ENCODE peak calls at places on chromosomes 16 and 17, in four cellular contexts. N is ovary, F is heart left ventricle, O is uterus. R is an unnamed sample. For H3K36me3, the result is how much of the 10 kb centered on the place peaks cover.

GRCh38 chr16:56244612-56245011 is 53.3 kb downstream of the GNAO1 start:
- DNase-seq in N (no peak), F (no peak), O (no peak), R (no peak)

GRCh38 chr16:67299269-67299668 is 19.9 kb downstream of the PLEKHG4 start:
- DNase-seq in N (no peak), O (no peak), F (no peak), R (no peak)

GRCh38 chr16:78505544-78506371 is 406.3 kb downstream of the WWOX start:
- DNase-seq in N (peak), O (peak), F (peak), R (peak)

GRCh38 chr16:55832788-55833583 is at the start of gene CES1:
- DNase-seq in O (no peak), F (peak), N (peak), R (peak)

GRCh38 chr16:82641336-82641984 is 14.7 kb downstream of the CDH13 start:
- DNase-seq in F (no peak), N (no peak), O (no peak), R (no peak)

GRCh38 chr16:68379472-68380347 is 68.6 kb downstream of the SMPD3 start:
- DNase-seq in O (no peak), F (no peak), N (no peak), R (no peak)

GRCh38 chr16:88859381-88860091 is 2.6 kb downstream of the TRAPPC2L start:
- DNase-seq in O (no peak), N (no peak), F (no peak), R (no peak)

GRCh38 chr17:64084086-64084939 is 45.6 kb downstream of the ERN1 start:
- DNase-seq in N (no peak), O (no peak), F (no peak), R (no peak)

GRCh38 chr17:42403150-42403549 is 14.9 kb upstream of the STAT3 start:
- DNase-seq in N (no peak), F (no peak), O (no peak), R (no peak)

GRCh38 chr16:79008869-79009179 is 591.7 kb downstream of the MAF start:
- DNase-seq in F (no peak), O (no peak), N (no peak), R (no peak)

GRCh38 chr17:74362811-74363498 is 1.3 kb upstream of the BTBD17 start:
- DNase-seq in F (no peak), O (no peak), N (no peak), R (no peak)

GRCh38 chr17:58315281-58315711 is 13.3 kb downstream of the TSPOAP1 start:
- DNase-seq in N (no peak), F (no peak), O (peak), R (no peak)

GRCh38 chr16:3022697-3023414 is 886 bp downstream of the HCFC1R1 start:
- DNase-seq in F (peak), N (no peak), O (peak), R (peak)

GRCh38 chr17:13626703-13627102 is 25.0 kb upstream of the HS3ST3A1 start:
- DNase-seq in F (no peak), O (no peak), N (no peak), R (no peak)

GRCh38 chr16:28548306-28548802 is 5.4 kb upstream of the SGF29 start:
- DNase-seq in F (no peak), O (no peak), N (no peak), R (no peak)

GRCh38 chr17:40617678-40618240 is 29.9 kb downstream of the SMARCE1 start:
- DNase-seq in F (no peak), N (no peak), O (no peak), R (no peak)

GRCh38 chr16:4846503-4846900 is 586 bp downstream of the GLYR1 start:
- DNase-seq in N (no peak), O (no peak), F (peak), R (peak)

GRCh38 chr17:39591958-39592954 is 15.5 kb downstream of the NEUROD2 start:
- DNase-seq in O (no peak), N (no peak), F (no peak), R (no peak)
- H3K27ac ChIP-seq in O (no peak), N (no peak), F (no peak), R (no peak)

GRCh38 chr17:38918916-38919315 is 6.5 kb upstream of the LASP1NB start:
- DNase-seq in F (no peak), O (no peak), N (no peak), R (no peak)
- H3K36me3 ChIP-seq in F (half or more), O (under half), N (under half), R (under half)

GRCh38 chr17:78359216-78359935 is 501 bp downstream of the SOCS3 start:
- DNase-seq in F (no peak), O (no peak), N (no peak), R (no peak)
- TF ChIP-seq POLR2A in F (no peak), O (no peak), N (no peak), R (no peak)

GRCh38 chr17:19363114-19363438 is 553 bp upstream of the B9D1 start:
- DNase-seq in O (no peak), F (no peak), N (no peak), R (no peak)
- H3K27ac ChIP-seq in O (peak), F (peak), N (peak), R (peak)

GRCh38 chr17:18281815-18282214 is 21.4 kb downstream of the MIEF2 start:
- DNase-seq in F (no peak), O (no peak), N (no peak), R (no peak)

GRCh38 chr17:18280239-18280638 is 19.8 kb downstream of the MIEF2 start:
- DNase-seq in O (no peak), N (no peak), F (no peak), R (no peak)

GRCh38 chr17:18280766-18281165 is 20.3 kb downstream of the MIEF2 start:
- DNase-seq in N (no peak), F (no peak), O (no peak), R (no peak)

GRCh38 chr17:18278867-18279266 is 18.4 kb downstream of the MIEF2 start:
- DNase-seq in F (no peak), N (no peak), O (no peak), R (no peak)

DNA sequence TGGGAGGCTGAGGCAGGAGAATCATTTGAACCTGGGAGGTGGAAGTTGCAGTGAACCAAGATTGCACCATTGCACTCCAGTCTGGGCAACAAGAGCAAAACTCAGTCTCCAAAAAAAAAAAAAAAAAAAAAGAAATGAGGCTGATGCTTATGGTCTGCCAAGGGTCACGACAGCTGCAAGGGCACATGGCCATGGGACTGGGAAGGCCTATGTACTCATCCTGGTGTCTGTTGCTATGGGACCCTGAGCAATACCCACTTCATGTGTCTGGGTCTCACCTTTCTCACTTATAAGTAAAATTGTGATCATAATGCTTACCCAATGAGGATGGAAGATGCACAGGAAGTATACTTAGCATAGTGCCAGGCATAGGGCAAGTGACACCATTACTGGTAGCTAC is 16.6 kb downstream of the MIEF2 start:
- DNase-seq in O (no peak), F (no peak), N (no peak), R (no peak)
- H3K36me3 ChIP-seq in O (under half), F (half or more), N (under half), R (half or more)

GRCh38 chr16:1820096-1820972 is 6.3 kb downstream of the HAGH start:
- DNase-seq in O (no peak), F (no peak), N (peak), R (no peak)
- TF ChIP-seq POLR2A in O (no peak), F (no peak), N (no peak), R (no peak)

GRCh38 chr16:11560701-11561439 is 25.8 kb downstream of the LITAF start:
- DNase-seq in O (peak), F (no peak), N (peak), R (peak)

GRCh38 chr16:11557811-11558210 is 28.9 kb downstream of the LITAF start:
- DNase-seq in F (peak), O (no peak), N (no peak), R (no peak)

GRCh38 chr16:11556214-11556819 is 30.4 kb downstream of the LITAF start:
- DNase-seq in O (no peak), F (no peak), N (no peak), R (no peak)

GRCh38 chr16:11554054-11554453 is 32.7 kb downstream of the LITAF start:
- DNase-seq in N (no peak), O (no peak), F (no peak), R (no peak)

DNA sequence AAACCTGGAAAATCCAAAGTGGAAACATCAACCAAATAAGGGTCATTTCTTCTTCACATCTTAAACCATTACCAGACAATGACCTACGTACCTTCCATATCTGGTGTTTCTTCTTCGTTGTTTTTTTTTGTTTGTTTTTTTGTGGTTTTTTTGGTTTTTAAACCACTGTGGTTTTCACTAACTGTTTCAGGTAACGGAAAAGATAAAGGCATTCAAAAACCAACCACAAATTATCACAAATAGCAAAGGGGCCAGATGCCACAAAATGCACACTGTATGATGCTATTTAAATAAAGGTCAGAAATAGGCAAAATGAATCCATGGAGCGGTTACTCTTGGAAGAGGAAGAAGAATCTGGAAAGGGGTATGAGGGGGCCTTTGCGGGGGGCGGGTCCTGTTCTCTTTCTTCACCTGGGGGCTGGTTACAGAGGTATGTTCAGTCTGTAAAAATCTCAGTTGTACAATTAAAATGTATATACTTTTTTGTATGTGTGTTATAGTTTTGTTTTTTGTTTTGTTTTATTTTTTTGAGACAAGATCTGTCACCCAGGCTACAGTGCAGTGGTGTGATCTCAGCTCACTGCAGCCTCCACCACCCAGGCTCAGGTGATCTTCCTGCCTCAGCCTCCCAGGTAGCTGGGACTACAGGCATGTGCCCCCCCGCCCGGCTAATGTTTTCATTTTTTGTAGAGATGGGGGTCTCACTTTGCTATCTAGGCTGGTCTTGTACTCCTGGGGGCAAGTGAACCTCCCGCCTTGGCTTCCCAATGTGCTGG is 29.6 kb downstream of the LITAF start:
- DNase-seq in O (no peak), F (no peak), N (no peak), R (no peak)
- H3K27ac ChIP-seq in O (no peak), F (peak), N (no peak), R (no peak)

DNA sequence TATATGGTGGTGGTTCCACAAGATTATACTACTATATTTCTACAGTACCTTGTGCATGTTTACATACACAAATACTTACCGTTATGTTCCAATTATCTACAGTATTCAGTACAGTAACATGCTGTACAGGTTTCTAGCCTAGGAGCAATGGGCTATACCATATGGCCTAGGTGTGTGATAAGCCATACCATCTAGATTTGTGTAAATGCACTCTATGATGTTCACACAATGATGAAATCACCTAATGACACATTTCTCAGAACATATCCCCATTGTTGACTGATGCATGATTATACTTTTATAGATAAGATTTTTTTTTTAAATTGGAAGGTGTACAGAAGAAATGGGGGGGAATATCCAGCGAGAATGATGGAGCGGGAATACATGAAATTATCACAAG is 123.0 kb upstream of the TOB1 start:
- DNase-seq in O (no peak), N (no peak), F (no peak), R (no peak)
- H3K36me3 ChIP-seq in O (under half), N (under half), F (half or more), R (under half)

DNA sequence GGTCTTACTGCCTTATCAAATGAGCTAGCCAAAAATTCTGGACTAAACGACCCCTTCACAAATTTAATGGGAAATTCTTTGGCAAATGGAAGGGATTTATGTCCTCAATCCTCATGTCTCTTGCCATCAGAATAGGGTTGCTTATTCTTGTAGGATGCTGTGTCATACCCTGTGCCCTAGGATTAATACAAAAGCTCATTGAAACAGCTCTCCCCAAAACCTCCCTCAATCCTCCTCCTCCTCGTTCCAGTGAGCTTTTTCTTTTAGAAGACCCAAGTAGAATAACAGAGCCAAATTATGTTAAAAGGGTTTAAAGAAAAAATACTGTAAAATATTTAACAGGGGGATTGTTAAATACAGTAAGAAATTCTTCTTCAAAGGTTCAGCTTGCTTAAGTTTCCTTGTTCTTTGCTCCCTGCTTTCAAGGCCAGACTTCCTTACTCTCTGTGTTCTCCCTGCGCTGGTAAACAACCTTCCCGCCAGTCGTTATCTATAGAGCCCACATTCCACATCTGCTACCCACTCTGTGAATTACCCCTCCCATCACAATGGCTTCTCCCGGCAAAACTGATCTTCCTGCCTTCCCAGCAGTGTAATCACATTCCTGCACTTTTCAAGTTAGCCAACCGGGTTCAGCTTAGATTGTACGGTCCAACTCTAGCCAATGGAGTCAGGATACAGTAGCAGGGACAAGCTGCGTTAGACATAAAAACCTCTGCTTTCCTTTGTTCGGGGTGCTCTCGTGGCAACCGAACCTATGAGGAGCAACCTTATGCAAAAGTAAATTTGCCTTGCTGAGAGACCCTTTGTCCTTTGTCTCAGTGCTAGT is 9.7 kb downstream of the HPR start:
- DNase-seq in N (peak), O (no peak), F (no peak), R (no peak)
- TF ChIP-seq POLR2A in N (no peak), O (no peak), F (no peak), R (no peak)

R was measured in gastrocnemius medialis.